ENCODE peak calls at places on chromosomes 11 and 22, in four cellular contexts. I is Right ventricle myocardium inferior; Z is NCI-H774; E is stimulated activated CD8-positive, alpha-beta memory T cell treated with anti-CD3 and anti-CD28 coated beads, Interleukin-15, amount 100 ng/mL, for 24 hours. N is an unnamed sample.

GRCh38 chr11:120839201-120839600 is 184.7 kb upstream of the TBCEL start:
- DNase-seq in I (no peak), Z (no peak), E (no peak), N (no peak)

GRCh38 chr11:115623021-115623451 is 118.8 kb upstream of the CADM1 start:
- DNase-seq in I (peak; percentile 72), Z (no peak), E (no peak), N (no peak)

GRCh38 chr22:35606916-35607315 is 10.2 kb downstream of the MB start:
- DNase-seq in I (no peak), Z (no peak), E (no peak), N (no peak)

GRCh38 chr11:109132539-109132938 is 289.5 kb upstream of the C11orf87 start:
- DNase-seq in I (no peak), Z (no peak), E (no peak), N (no peak)

GRCh38 chr22:48456449-48456848 is 1371.2 kb downstream of the BRD1 start:
- DNase-seq in I (no peak), Z (no peak), E (no peak), N (no peak)

GRCh38 chr11:39021542-39021941 is 2423.5 kb upstream of the RAG2 start:
- DNase-seq in I (no peak), Z (no peak), E (no peak), N (no peak)

GRCh38 chr11:95140397-95141030 is 50.9 kb downstream of the ENDOD1 start:
- DNase-seq in I (no peak), Z (no peak), E (no peak), N (no peak)

GRCh38 chr11:67406420-67406968 is 2.6 kb downstream of the TBC1D10C start:
- DNase-seq in I (no peak), Z (no peak), E (no peak), N (no peak)

GRCh38 chr22:40533712-40534378 is 102.7 kb downstream of the MRTFA start:
- DNase-seq in I (no peak), Z (no peak), E (no peak), N (no peak)

GRCh38 chr11:102727890-102728289 is 3.1 kb upstream of the MMP8 start:
- DNase-seq in I (no peak), Z (no peak), E (no peak), N (no peak)

GRCh38 chr11:63802637-63803414 is 10.4 kb upstream of the SPINDOC start:
- DNase-seq in I (no peak), Z (no peak), E (no peak), N (no peak)

GRCh38 chr11:130434521-130435223 is 6.3 kb upstream of the ADAMTS8 start:
- DNase-seq in I (peak; percentile 76), Z (peak; percentile 61), E (no peak), N (peak; percentile 84)

GRCh38 chr22:17369553-17370035 is 334 bp downstream of the CECR2 start:
- DNase-seq in I (no peak), Z (no peak), E (no peak), N (peak; percentile 19)

N was measured in NCI-H446.